ENCODE peak calls at places on chromosomes 3 and 15, in eight cellular contexts. J is mammary epithelial cell, P is NT2/D1, K is left ventricle myocardium inferior, S is kidney, Z is psoas muscle, O is Peyer's patch, U is A549. N is an unnamed sample.

GRCh38 chr3:12559520-12559919 is 2.6 kb downstream of the MKRN2 start:
- DNase-seq in J (no peak), P (no peak), K (no peak), S (no peak), Z (no peak), O (no peak), U (no peak), N (no peak)

GRCh38 chr15:96560246-96560895 is 229.9 kb downstream of the NR2F2 start:
- DNase-seq in J (peak; percentile 51), P (no peak), K (no peak), S (no peak), Z (no peak), O (no peak), U (no peak), N (no peak)

GRCh38 chr3:42025388-42026138 is 63.7 kb upstream of the ULK4 start:
- DNase-seq in J (peak; percentile 81), P (peak; percentile 88), K (peak; percentile 91), S (peak; percentile 94), Z (peak; percentile 91), O (peak; percentile 93), U (peak; percentile 54), N (peak; percentile 63)

GRCh38 chr3:151383111-151383510 is 1.4 kb downstream of the P2RY12 start:
- DNase-seq in J (no peak), P (no peak), K (no peak), S (no peak), Z (no peak), O (no peak), U (no peak), N (no peak)

GRCh38 chr3:125958511-125959316 is 10.3 kb upstream of the ROPN1B start:
- DNase-seq in J (no peak), P (no peak), K (no peak), S (peak; percentile 65), Z (peak; percentile 55), O (no peak), U (no peak), N (no peak)

GRCh38 chr15:26001201-26001600 is 138.1 kb upstream of the ATP10A start:
- DNase-seq in J (no peak), P (no peak), K (no peak), S (no peak), Z (no peak), O (no peak), U (no peak), N (no peak)

GRCh38 chr15:100186960-100187359 is 154.8 kb downstream of the ADAMTS17 start:
- DNase-seq in J (no peak), P (no peak), K (no peak), S (peak; percentile 12), Z (peak; percentile 2), O (no peak), U (no peak), N (no peak)

GRCh38 chr3:126081618-126082333 is 2.1 kb downstream of the SLC41A3 start:
- DNase-seq in J (peak; percentile 79), P (no peak), K (no peak), S (peak; percentile 91), Z (peak; percentile 96), O (peak; percentile 80), U (peak; percentile 47), N (peak; percentile 43)

GRCh38 chr15:85531083-85531482 is 150.7 kb downstream of the AKAP13 start:
- DNase-seq in J (no peak), P (no peak), K (no peak), S (no peak), Z (no peak), O (no peak), U (no peak), N (no peak)

GRCh38 chr3:182212479-182213076 is 500.9 kb downstream of the SOX2 start:
- DNase-seq in J (peak; percentile 98), P (peak; percentile 61), K (peak; percentile 17), S (no peak), Z (peak; percentile 51), O (peak; percentile 52), U (peak; percentile 57), N (peak; percentile 74)

GRCh38 chr3:142863010-142863787 is 25.7 kb downstream of the PCOLCE2 start:
- DNase-seq in J (peak; percentile 93), P (peak; percentile 74), K (no peak), S (no peak), Z (no peak), O (no peak), U (no peak), N (no peak)

GRCh38 chr15:82537351-82537908 is 2.8 kb downstream of the RPS17 start:
- DNase-seq in J (no peak), P (no peak), K (no peak), S (no peak), Z (no peak), O (no peak), U (no peak), N (peak; percentile 26)

DNA sequence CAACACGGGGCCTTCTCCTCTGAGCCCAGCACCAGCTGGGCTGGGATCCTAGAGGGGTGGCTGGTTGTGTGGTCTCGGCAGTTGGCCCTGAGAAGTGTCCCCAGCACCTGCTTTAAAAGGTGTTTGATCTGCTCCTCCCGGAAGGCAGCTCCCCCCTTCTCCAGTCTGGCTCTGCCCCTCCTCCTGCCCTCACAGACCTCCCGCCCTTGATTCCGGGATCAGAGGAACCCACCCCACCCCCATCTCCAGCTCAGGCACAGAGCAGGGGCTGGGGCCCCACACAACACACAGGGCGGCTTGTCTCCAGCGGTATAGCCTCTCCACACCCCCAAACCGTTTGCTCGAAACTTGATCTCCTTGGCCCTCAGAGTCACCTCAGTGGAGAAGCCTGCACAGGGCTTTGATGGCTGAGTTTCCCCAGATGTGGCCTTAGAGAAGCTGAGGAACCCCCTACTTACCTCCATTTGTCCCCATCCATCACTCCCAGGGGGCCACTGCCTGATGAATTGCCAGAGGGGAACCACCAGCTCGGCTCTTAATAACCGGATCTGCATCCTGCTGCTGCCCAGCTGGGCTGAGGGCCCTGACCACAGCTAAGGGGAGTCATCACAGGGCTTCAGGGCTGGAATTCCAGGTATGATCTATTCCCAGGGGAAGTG is 6.4 kb upstream of the STRA6 start:
- DNase-seq in J (no peak), P (no peak), K (no peak), S (no peak), Z (no peak), O (no peak), U (no peak), N (no peak)
- H3K4me1 ChIP-seq in J (no peaks in the 10 kb centered on the region), P (peaks cover 49% of the 10 kb centered on the region), K (peaks cover 22% of the 10 kb centered on the region), S (peaks cover 24% of the 10 kb centered on the region), Z (no peaks in the 10 kb centered on the region), O (no peaks in the 10 kb centered on the region), U (peaks cover 37% of the 10 kb centered on the region), N (no peaks in the 10 kb centered on the region)

GRCh38 chr3:64147211-64147610 is 78.1 kb downstream of the PRICKLE2 start:
- DNase-seq in J (no peak), P (no peak), K (no peak), S (no peak), Z (no peak), O (no peak), U (no peak), N (no peak)

GRCh38 chr3:64150527-64151238 is 74.6 kb downstream of the PRICKLE2 start:
- DNase-seq in J (no peak), P (no peak), K (peak; percentile 63), S (peak; percentile 74), Z (peak; percentile 59), O (peak; percentile 64), U (peak; percentile 28), N (peak; percentile 82)

GRCh38 chr3:64149886-64150285 is 75.4 kb downstream of the PRICKLE2 start:
- DNase-seq in J (no peak), P (no peak), K (no peak), S (no peak), Z (no peak), O (no peak), U (no peak), N (no peak)

GRCh38 chr3:64151335-64151871 is 73.9 kb downstream of the PRICKLE2 start:
- DNase-seq in J (no peak), P (no peak), K (no peak), S (no peak), Z (no peak), O (no peak), U (no peak), N (no peak)

GRCh38 chr3:64148955-64149653 is 76.2 kb downstream of the PRICKLE2 start:
- DNase-seq in J (no peak), P (no peak), K (no peak), S (no peak), Z (no peak), O (no peak), U (no peak), N (no peak)
- H3K4me1 ChIP-seq in J (peaks cover 24% of the 10 kb centered on the region), P (peaks cover 9% of the 10 kb centered on the region), K (peaks cover 45% of the 10 kb centered on the region), S (peaks cover 5% of the 10 kb centered on the region), Z (peaks cover 5% of the 10 kb centered on the region), O (no peaks in the 10 kb centered on the region), U (peaks cover 54% of the 10 kb centered on the region), N (peaks cover 11% of the 10 kb centered on the region)

GRCh38 chr3:30286811-30287210 is 319.6 kb upstream of the TGFBR2 start:
- DNase-seq in J (no peak), P (no peak), K (no peak), S (no peak), Z (no peak), O (no peak), U (no peak), N (no peak)

GRCh38 chr3:30289751-30290150 is 316.6 kb upstream of the TGFBR2 start:
- DNase-seq in J (no peak), P (no peak), K (no peak), S (no peak), Z (no peak), O (no peak), U (no peak), N (no peak)

GRCh38 chr3:30290479-30290878 is 315.9 kb upstream of the TGFBR2 start:
- DNase-seq in J (no peak), P (no peak), K (no peak), S (peak; percentile 46), Z (no peak), O (no peak), U (no peak), N (no peak)

GRCh38 chr3:30288830-30289229 is 317.6 kb upstream of the TGFBR2 start:
- DNase-seq in J (no peak), P (no peak), K (no peak), S (no peak), Z (no peak), O (no peak), U (no peak), N (no peak)

GRCh38 chr3:30289324-30289723 is 317.1 kb upstream of the TGFBR2 start:
- DNase-seq in J (no peak), P (no peak), K (no peak), S (no peak), Z (no peak), O (peak; percentile 52), U (no peak), N (no peak)
- H3K4me1 ChIP-seq in J (peaks cover 67% of the 10 kb centered on the region), P (no peaks in the 10 kb centered on the region), K (peaks cover 58% of the 10 kb centered on the region), S (no peaks in the 10 kb centered on the region), Z (peaks cover 24% of the 10 kb centered on the region), O (no peaks in the 10 kb centered on the region), U (peaks cover 64% of the 10 kb centered on the region), N (no peaks in the 10 kb centered on the region)

DNA sequence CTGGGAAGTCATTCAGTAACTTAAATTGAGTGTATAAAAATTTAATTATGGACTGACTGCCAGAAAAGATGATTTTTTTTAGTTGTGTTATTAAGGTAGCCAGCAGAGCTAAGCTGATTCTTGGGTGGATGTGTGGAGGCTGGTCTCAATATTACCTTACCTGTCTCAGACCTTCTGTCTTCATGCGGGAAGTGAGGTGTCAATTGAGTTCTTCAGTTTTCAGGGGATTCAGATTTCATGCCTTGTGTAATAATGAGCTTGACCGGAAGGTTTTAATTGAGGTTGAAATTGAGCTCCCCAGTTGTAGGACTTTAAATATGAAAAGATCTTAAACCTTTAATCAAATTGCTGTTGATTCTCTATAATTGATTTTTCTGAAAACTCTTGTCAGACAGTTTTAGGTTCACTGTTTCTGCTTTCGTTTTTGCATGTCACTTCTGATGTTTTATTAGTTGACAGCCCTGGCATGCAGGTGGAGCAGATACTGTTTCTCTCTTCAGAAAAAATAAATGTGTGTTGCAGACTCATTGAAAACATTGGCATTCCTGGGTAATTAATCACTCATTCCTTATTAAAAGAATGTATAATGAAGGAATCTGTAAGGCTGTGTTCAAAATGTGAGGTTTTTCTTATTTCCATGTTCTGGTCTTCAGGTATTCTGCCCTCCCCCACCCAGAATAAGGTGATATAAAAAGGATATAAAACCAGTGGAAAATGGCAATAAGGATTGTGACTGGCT is 54.5 kb downstream of the PSMD6 start:
- DNase-seq in J (peak; percentile 26), P (no peak), K (no peak), S (no peak), Z (no peak), O (no peak), U (no peak), N (no peak)
- H3K4me1 ChIP-seq in J (peaks cover 67% of the 10 kb centered on the region), P (peaks cover 4% of the 10 kb centered on the region), K (peaks cover 79% of the 10 kb centered on the region), S (peaks cover 28% of the 10 kb centered on the region), Z (peaks cover 69% of the 10 kb centered on the region), O (no peaks in the 10 kb centered on the region), U (peaks cover 36% of the 10 kb centered on the region), N (peaks cover 92% of the 10 kb centered on the region)